ENCODE peak calls at places on chromosomes 6 and 20, in four cellular contexts. O is NCI-H1436; C is CD4-positive, alpha-beta T cell; E is EL. I is an unnamed sample.

GRCh38 chr20:37537505-37537904 is 9.8 kb upstream of the BLCAP start:
- DNase-seq in C (no peak), O (no peak), E (no peak), I (no peak)

GRCh38 chr6:41488392-41489129 is 57.6 kb upstream of the FOXP4 start:
- DNase-seq in C (no peak), E (peak; percentile 89), O (peak; percentile 30), I (no peak)

GRCh38 chr6:136317023-136317649 is 27.5 kb upstream of the BCLAF1 start:
- DNase-seq in O (peak; percentile 50), C (peak; percentile 44), E (peak; percentile 63), I (peak; percentile 31)

GRCh38 chr20:63568170-63568981 is 5.7 kb downstream of the HELZ2 start:
- DNase-seq in O (no peak), C (no peak), E (no peak), I (peak; percentile 33)

GRCh38 chr20:63093966-63094766 is 87.4 kb upstream of the BHLHE23 start:
- DNase-seq in E (no peak), C (no peak), O (no peak), I (no peak)

GRCh38 chr20:50394569-50394968 is 115.6 kb upstream of the PTPN1 start:
- DNase-seq in O (no peak), E (no peak), C (no peak), I (no peak)

GRCh38 chr6:50952092-50952932 is 133.6 kb downstream of the TFAP2B start:
- DNase-seq in E (no peak), O (peak; percentile 72), C (no peak), I (no peak)

GRCh38 chr6:131846023-131846663 is 38.3 kb downstream of the ENPP1 start:
- DNase-seq in C (no peak), E (no peak), O (no peak), I (no peak)

GRCh38 chr20:34938466-34939163 is 17.0 kb downstream of the GSS start:
- DNase-seq in C (no peak), O (no peak), E (no peak), I (no peak)

GRCh38 chr6:81792826-81793225 is 40.3 kb upstream of the TENT5A start:
- DNase-seq in C (no peak), O (no peak), E (peak; percentile 26), I (no peak)

GRCh38 chr20:8646716-8647115 is 422.2 kb upstream of the PLCB4 start:
- DNase-seq in O (no peak), C (no peak), E (peak; percentile 93), I (no peak)

GRCh38 chr6:159606786-159607185 is 86.3 kb downstream of the SOD2 start:
- DNase-seq in E (peak; percentile 6), O (no peak), C (no peak), I (no peak)

GRCh38 chr6:1579096-1579495 is 30.6 kb upstream of the FOXC1 start:
- DNase-seq in C (no peak), O (no peak), E (no peak), I (no peak)

I was measured in natural killer cell.